ENCODE peak calls at places on chromosomes 5 and 9, in five cellular contexts. S is fibroblast of lung, L is mesendoderm, A is uterus, B is cardiac muscle cell. O is an unnamed sample.

GRCh38 chr5:88826959-88827585 is 55.9 kb downstream of the MEF2C start:
- DNase-seq in S (peak; percentile 69), L (peak; percentile 51), A (no peak), B (peak; percentile 50), O (peak; percentile 58)

GRCh38 chr5:171207256-171207866 is 101.7 kb upstream of the TLX3 start:
- DNase-seq in S (peak; percentile 66), L (peak; percentile 74), A (no peak), B (peak; percentile 50), O (peak; percentile 4)

GRCh38 chr5:39399135-39400036 is 25.4 kb downstream of the DAB2 start:
- DNase-seq in S (peak; percentile 99), L (peak; percentile 91), A (no peak), B (no peak), O (peak; percentile 92)

GRCh38 chr5:110751902-110752762 is 13.3 kb downstream of the SLC25A46 start:
- DNase-seq in S (peak; percentile 49), L (peak; percentile 45), A (no peak), B (no peak), O (no peak)

GRCh38 chr5:55847837-55848236 is 3.3 kb upstream of the IL31RA start:
- DNase-seq in S (peak; percentile 15), L (peak; percentile 7), A (no peak), B (no peak), O (no peak)

GRCh38 chr5:143499480-143500114 is 96.1 kb upstream of the NR3C1 start:
- DNase-seq in S (no peak), L (peak; percentile 27), A (no peak), B (no peak), O (no peak)

GRCh38 chr9:90523953-90524352 is 118.7 kb downstream of the DIRAS2 start:
- DNase-seq in S (no peak), L (no peak), A (no peak), B (no peak), O (no peak)

GRCh38 chr5:126600631-126601511 is at the start of gene PHAX:
- DNase-seq in S (peak; percentile 78), L (peak; percentile 91), A (peak; percentile 79), B (peak; percentile 90), O (peak; percentile 36)

GRCh38 chr9:77957652-77958051 is 74.0 kb downstream of the GNAQ start:
- DNase-seq in S (no peak), L (no peak), A (no peak), B (no peak), O (no peak)

GRCh38 chr5:74382864-74383618 is 257.5 kb downstream of the ENC1 start:
- DNase-seq in S (peak; percentile 15), L (peak; percentile 50), A (peak; percentile 74), B (peak; percentile 44), O (peak; percentile 80)

GRCh38 chr9:21695874-21696341 is 106.5 kb upstream of the MTAP start:
- DNase-seq in S (no peak), L (no peak), A (no peak), B (no peak), O (no peak)

GRCh38 chr9:21682981-21683380 is 119.5 kb upstream of the MTAP start:
- DNase-seq in S (peak; percentile 49), L (no peak), A (no peak), B (no peak), O (peak; percentile 78)

DNA sequence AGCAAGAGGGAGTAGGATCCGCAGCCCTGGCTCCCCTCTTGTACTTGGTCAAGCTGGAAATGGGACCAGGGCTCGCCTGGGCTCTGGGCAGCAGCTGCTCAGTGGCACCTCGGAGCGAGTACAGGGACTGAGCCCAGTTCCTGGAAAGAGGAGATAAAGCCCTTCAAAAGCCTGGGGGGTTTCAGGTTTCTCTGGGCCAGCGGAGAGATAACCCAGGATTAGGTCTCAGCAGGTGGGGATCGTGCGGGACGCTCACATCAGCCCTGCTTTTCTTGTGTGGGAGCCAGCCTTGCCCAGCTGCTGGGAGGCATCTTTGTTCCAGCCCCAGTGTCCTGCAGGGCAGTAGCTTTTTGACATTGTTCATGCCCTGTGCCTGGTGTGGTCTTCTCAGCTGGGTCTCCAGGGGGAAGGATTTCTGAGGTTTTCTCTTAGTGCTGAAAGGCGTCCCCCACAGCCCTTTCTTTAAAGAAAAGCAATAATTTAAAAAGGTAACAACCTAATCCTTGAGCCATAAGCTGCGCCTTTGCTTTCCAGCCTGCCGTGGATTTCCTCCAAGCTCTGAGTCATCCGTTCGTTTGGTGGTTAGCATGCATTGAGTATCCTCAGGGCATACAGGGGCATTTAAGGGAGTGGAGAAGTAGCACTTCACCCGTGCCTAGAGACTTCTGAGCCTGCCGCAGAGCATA is 657 bp upstream of the TNC start:
- DNase-seq in S (peak; percentile 88), L (peak; percentile 98), A (peak; percentile 73), B (peak; percentile 72), O (peak; percentile 80)
- H3K4me3 ChIP-seq in S (peak overlapping the region; percentile 73), L (no peak overlapping the region), A (peak overlapping the region; percentile 40), B (peak overlapping the region; percentile 41), O (peak overlapping the region; percentile 48)

GRCh38 chr9:97874617-97875016 is 21.6 kb downstream of the FOXE1 start:
- DNase-seq in S (no peak), L (no peak), A (no peak), B (no peak), O (no peak)

GRCh38 chr9:97876061-97876460 is 23.0 kb downstream of the FOXE1 start:
- DNase-seq in S (no peak), L (no peak), A (no peak), B (no peak), O (no peak)

GRCh38 chr9:97873877-97874276 is 20.9 kb downstream of the FOXE1 start:
- DNase-seq in S (no peak), L (no peak), A (no peak), B (no peak), O (no peak)

GRCh38 chr9:97873410-97873809 is 20.4 kb downstream of the FOXE1 start:
- DNase-seq in S (no peak), L (no peak), A (no peak), B (no peak), O (no peak)

DNA sequence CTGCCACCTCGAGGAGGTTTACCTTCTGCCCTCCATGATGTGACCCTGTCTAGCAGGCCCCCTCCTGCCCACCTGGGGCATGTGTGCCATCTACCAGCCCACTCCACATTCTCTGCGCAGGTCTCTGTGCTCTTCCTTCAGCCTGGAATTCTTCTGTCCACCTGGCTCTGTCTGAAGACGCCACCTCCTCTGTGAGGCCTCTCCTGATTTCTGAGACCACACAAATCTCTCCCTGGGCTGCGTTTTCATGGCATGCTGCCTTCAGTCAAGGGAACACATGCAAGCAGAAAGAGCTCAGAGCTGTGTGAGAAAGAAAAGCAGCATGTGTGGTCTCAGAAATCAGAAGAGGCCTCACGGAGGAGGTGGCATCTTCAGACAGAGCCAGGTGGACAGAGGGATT is 22.1 kb downstream of the FOXE1 start:
- DNase-seq in S (no peak), L (no peak), A (no peak), B (no peak), O (no peak)
- H3K4me3 ChIP-seq in S (no peak overlapping the region), L (no peak overlapping the region), A (no peak overlapping the region), B (no peak overlapping the region), O (no peak overlapping the region)

DNA sequence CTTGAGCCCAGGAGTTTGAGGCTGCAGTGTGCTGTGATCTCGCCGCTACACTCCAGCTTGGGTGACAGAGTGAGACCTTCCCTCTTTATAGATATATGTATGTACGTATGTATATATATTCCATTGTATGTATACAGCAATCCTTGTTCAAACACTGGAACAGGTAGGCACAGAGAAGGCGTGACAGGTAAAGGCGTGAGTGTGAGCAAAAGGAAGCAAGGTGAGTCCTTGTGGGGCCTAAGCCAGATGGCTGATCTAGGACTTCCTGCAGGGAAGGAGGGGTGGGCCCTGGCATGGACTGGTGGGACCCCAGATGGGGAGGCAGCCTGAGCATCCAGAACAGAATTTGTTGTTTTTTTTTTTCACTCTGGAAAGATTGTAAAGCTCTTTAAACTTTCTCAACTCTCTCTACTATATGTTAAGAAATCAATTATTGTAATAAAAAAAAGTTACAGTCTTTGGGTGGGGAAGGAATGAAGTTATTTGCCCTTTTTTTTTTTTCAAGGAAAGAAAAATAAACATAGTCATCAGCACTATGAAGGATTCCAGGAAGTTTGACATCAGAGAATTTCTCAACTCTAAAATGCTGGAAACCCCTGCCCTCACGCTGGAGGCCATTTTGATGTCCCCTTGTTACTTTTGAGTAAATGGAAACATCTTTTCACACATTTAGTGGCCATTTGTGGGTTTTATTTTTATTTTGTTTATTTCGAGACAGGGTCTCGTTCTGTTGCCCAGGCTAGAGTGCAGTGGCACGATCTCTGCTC is 38.9 kb upstream of the STXBP1 start:
- DNase-seq in S (peak; percentile 93), L (no peak), A (no peak), B (no peak), O (peak; percentile 64)
- H3K4me3 ChIP-seq in S (no peak overlapping the region), L (no peak overlapping the region), A (no peak overlapping the region), B (no peak overlapping the region), O (no peak overlapping the region)

GRCh38 chr9:130433947-130434262 is 10.9 kb upstream of the ASS1 start:
- DNase-seq in S (no peak), L (no peak), A (no peak), B (no peak), O (no peak)
- H3K4me3 ChIP-seq in S (no peak overlapping the region), L (no peak overlapping the region), A (no peak overlapping the region), B (no peak overlapping the region), O (no peak overlapping the region)

GRCh38 chr5:78929833-78930232 is 55.3 kb downstream of the ARSB start:
- DNase-seq in S (no peak), L (no peak), A (no peak), B (no peak), O (no peak)

GRCh38 chr5:78925102-78925876 is 59.8 kb downstream of the ARSB start:
- DNase-seq in S (no peak), L (no peak), A (no peak), B (no peak), O (no peak)

GRCh38 chr5:78923622-78923970 is 61.5 kb downstream of the ARSB start:
- DNase-seq in S (no peak), L (no peak), A (no peak), B (no peak), O (no peak)

GRCh38 chr5:78930742-78931141 is 54.4 kb downstream of the ARSB start:
- DNase-seq in S (peak; percentile 13), L (peak; percentile 82), A (no peak), B (peak; percentile 13), O (no peak)

DNA sequence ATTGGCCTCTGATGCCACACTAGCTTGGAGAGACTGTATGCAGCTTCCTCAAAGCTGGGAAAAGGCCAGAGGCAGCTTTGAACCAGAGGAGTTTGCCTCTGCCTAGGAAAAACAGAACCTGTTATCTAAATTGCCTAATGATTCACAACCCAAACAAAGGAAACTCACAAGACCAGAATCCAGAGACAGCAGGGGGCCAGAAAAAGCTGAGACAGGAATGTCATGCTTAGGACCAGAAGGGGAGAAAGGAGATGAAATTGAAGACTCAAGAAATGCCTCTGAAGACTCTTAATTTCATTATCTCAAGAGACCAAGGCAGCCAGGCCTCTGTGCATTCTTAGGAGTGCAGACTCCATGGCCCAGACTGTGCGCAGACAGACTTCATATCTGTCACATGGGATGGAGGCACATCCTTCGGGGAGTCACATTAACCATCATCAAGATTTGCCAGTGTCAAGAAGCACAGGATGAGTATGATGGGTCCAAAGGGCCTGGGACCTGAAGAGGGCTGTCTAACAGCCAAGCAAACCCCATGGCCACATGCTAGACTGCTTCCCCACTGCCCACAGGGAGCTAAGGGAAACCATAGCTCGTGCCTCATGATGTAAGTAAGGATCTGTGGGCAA is 57.3 kb downstream of the ARSB start:
- DNase-seq in S (no peak), L (peak; percentile 100), A (no peak), B (no peak), O (no peak)
- H3K4me3 ChIP-seq in S (no peak overlapping the region), L (no peak overlapping the region), A (no peak overlapping the region), B (no peak overlapping the region), O (no peak overlapping the region)

O was measured in skeletal muscle cell.